ENCODE peak calls at places on chromosomes 4 and X, in six cellular contexts. E is non-pigmented ciliary epithelial cell, F is fibroblast of mammary gland, M is memory B cell, Z is nephron progenitor cell, P is H7. X is an unnamed sample.
A peak's percentile ranks its signal among the peaks of the same experiment; 100 is the strongest.

GRCh38 chr4:128286474-128287158 is 997 bp downstream of the PGRMC2 start:
- DNase-seq in P (peak; percentile 52), F (peak; percentile 48), Z (no peak), M (peak; percentile 11), E (no peak), X (peak; percentile 58)

GRCh38 chrX:96436105-96436504 is 248.5 kb upstream of the DIAPH2 start:
- DNase-seq in F (peak; percentile 80), E (peak; percentile 47), M (no peak), P (no peak), Z (no peak), X (no peak)

GRCh38 chr4:138458751-138459150 is 216.6 kb upstream of the SLC7A11 start:
- DNase-seq in Z (no peak), P (no peak), M (no peak), E (no peak), F (no peak), X (no peak)

GRCh38 chr4:139144161-139144859 is 32.7 kb downstream of the ELF2 start:
- DNase-seq in F (peak; percentile 67), M (no peak), Z (peak; percentile 18), P (no peak), E (peak; percentile 47), X (no peak)

GRCh38 chrX:118497180-118497814 is 1.7 kb downstream of the DOCK11 start:
- DNase-seq in Z (no peak), P (no peak), M (no peak), E (no peak), F (no peak), X (peak; percentile 35)

GRCh38 chrX:115650449-115650848 is 89.5 kb downstream of the PLS3 start:
- DNase-seq in M (no peak), F (no peak), Z (no peak), E (no peak), P (no peak), X (no peak)

GRCh38 chr4:91497892-91498291 is 805.9 kb upstream of the GRID2 start:
- DNase-seq in P (no peak), E (no peak), M (no peak), F (no peak), Z (no peak), X (no peak)

GRCh38 chrX:47515941-47516649 is 33.1 kb upstream of the ZNF41 start:
- DNase-seq in F (peak; percentile 69), E (no peak), M (no peak), P (no peak), Z (no peak), X (no peak)

GRCh38 chr4:69066945-69067344 is 29.3 kb upstream of the UGT2B7 start:
- DNase-seq in E (no peak), M (no peak), F (peak; percentile 14), P (no peak), Z (no peak), X (no peak)

GRCh38 chrX:76172325-76172887 is 456 bp upstream of the PBDC1 start:
- DNase-seq in E (no peak), Z (no peak), P (no peak), M (no peak), F (no peak), X (no peak)

GRCh38 chr4:186606593-186606992 is 51.2 kb upstream of the MTNR1A start:
- DNase-seq in E (no peak), P (no peak), M (no peak), Z (no peak), F (peak; percentile 67), X (no peak)

GRCh38 chr4:84493092-84493850 is 5.8 kb downstream of the NKX6-1 start:
- DNase-seq in F (peak; percentile 12), Z (peak; percentile 74), M (no peak), E (no peak), P (peak; percentile 77), X (no peak)

GRCh38 chr4:113060853-113061252 is 11.4 kb downstream of the ANK2 start:
- DNase-seq in P (no peak), M (no peak), Z (no peak), E (no peak), F (no peak), X (no peak)

GRCh38 chr4:139901516-139902327 is 236.1 kb downstream of the MGST2 start:
- DNase-seq in P (no peak), E (no peak), Z (no peak), F (peak; percentile 54), M (no peak), X (no peak)

GRCh38 chr4:120760047-120760446 is 162.5 kb downstream of the PRDM5 start:
- DNase-seq in P (no peak), F (no peak), M (no peak), Z (no peak), E (no peak), X (no peak)

GRCh38 chr4:4575284-4576211 is 33.7 kb upstream of the STX18 start:
- DNase-seq in F (peak; percentile 38), P (peak; percentile 94), Z (peak; percentile 87), M (peak; percentile 69), E (no peak), X (no peak)

GRCh38 chr4:7422098-7422897 is 12.4 kb downstream of the PSAPL1 start:
- DNase-seq in Z (no peak), M (no peak), F (no peak), E (no peak), P (peak; percentile 56), X (no peak)

GRCh38 chr4:56681849-56682175 is 716 bp upstream of the HOPX start:
- DNase-seq in Z (no peak), P (no peak), E (no peak), M (no peak), F (no peak), X (no peak)

GRCh38 chrX:103098488-103098887 is 5.5 kb upstream of the NXF3 start:
- DNase-seq in F (no peak), M (no peak), Z (no peak), E (no peak), P (no peak), X (no peak)

GRCh38 chr4:39348371-39349265 is 17.5 kb downstream of the RFC1 start:
- DNase-seq in F (no peak), M (no peak), E (no peak), Z (no peak), P (no peak), X (no peak)

GRCh38 chrX:154021131-154021611 is 1.5 kb upstream of the IRAK1 start:
- DNase-seq in F (peak; percentile 74), M (no peak), E (no peak), Z (no peak), P (peak; percentile 43), X (no peak)

GRCh38 chrX:24703185-24703494 is 9.4 kb downstream of the POLA1 start:
- DNase-seq in M (no peak), E (no peak), P (no peak), Z (no peak), F (no peak), X (no peak)

GRCh38 chrX:119008122-119008744 is 33.8 kb downstream of the LONRF3 start:
- DNase-seq in P (peak; percentile 65), F (peak; percentile 40), M (peak; percentile 40), Z (peak; percentile 39), E (no peak), X (peak; percentile 16)

GRCh38 chr4:7650606-7651400 is 216.1 kb upstream of the PSAPL1 start:
- DNase-seq in Z (peak; percentile 49), P (peak; percentile 96), M (no peak), F (peak; percentile 74), E (no peak), X (peak; percentile 47)

GRCh38 chr4:113788888-113789287 is 27.4 kb upstream of the CAMK2D start:
- DNase-seq in P (no peak), Z (no peak), F (no peak), M (no peak), E (no peak), X (peak; percentile 28)

GRCh38 chrX:153844509-153845082 is 14.3 kb upstream of the PDZD4 start:
- DNase-seq in E (no peak), P (peak; percentile 40), M (no peak), Z (no peak), F (no peak), X (no peak)

GRCh38 chr4:24489870-24490269 is 94.5 kb downstream of the DHX15 start:
- DNase-seq in Z (no peak), P (no peak), M (no peak), E (no peak), F (peak; percentile 59), X (no peak)

GRCh38 chrX:50913520-50913919 is 3.0 kb downstream of the BMP15 start:
- DNase-seq in E (no peak), Z (no peak), M (no peak), F (no peak), P (no peak), X (no peak)

GRCh38 chrX:118577041-118577440 is 81.4 kb downstream of the DOCK11 start:
- DNase-seq in Z (no peak), M (no peak), F (no peak), P (no peak), E (no peak), X (no peak)

GRCh38 chr4:162499478-162499877 is 335.7 kb upstream of the FSTL5 start:
- DNase-seq in F (no peak), Z (no peak), P (peak; percentile 12), E (no peak), M (no peak), X (peak; percentile 4)

GRCh38 chr4:183960021-183960420 is 54.9 kb downstream of the STOX2 start:
- DNase-seq in E (no peak), F (peak; percentile 74), Z (peak; percentile 49), P (peak; percentile 63), M (no peak), X (no peak)

GRCh38 chr4:87973283-87974169 is 2.0 kb upstream of the SPP1 start:
- DNase-seq in E (no peak), P (peak; percentile 49), M (no peak), F (peak; percentile 85), Z (peak; percentile 62), X (peak; percentile 60)

GRCh38 chr4:78561677-78562076 is 10.1 kb downstream of the ANXA3 start:
- DNase-seq in P (no peak), E (no peak), F (no peak), Z (no peak), M (no peak), X (no peak)

GRCh38 chr4:6507345-6507744 is 34.9 kb upstream of the PPP2R2C start:
- DNase-seq in P (no peak), Z (no peak), E (no peak), M (no peak), F (no peak), X (no peak)

GRCh38 chrX:155819966-155820491 is 61.1 kb upstream of the VAMP7 start:
- DNase-seq in Z (peak; percentile 44), P (peak; percentile 39), F (peak; percentile 83), E (peak; percentile 56), M (peak; percentile 13), X (peak; percentile 51)

GRCh38 chr4:184857446-184858121 is 31.8 kb upstream of the ACSL1 start:
- DNase-seq in P (no peak), E (no peak), F (no peak), Z (no peak), M (no peak), X (no peak)

GRCh38 chrX:52346462-52347165 is 22.2 kb upstream of the XAGE2 start:
- DNase-seq in P (no peak), Z (no peak), F (peak; percentile 58), M (no peak), E (no peak), X (no peak)

GRCh38 chr4:146333187-146333894 is 119.0 kb downstream of the REELD1 start:
- DNase-seq in E (peak; percentile 41), Z (no peak), P (no peak), M (no peak), F (peak; percentile 92), X (peak; percentile 14)

GRCh38 chrX:103797691-103798090 is 21.1 kb downstream of the PLP1 start:
- DNase-seq in M (no peak), F (peak; percentile 21), P (no peak), Z (no peak), E (no peak), X (no peak)

GRCh38 chr4:169810325-169811323 is 52.9 kb upstream of the HPF1 start:
- DNase-seq in P (peak; percentile 56), F (peak; percentile 85), E (peak; percentile 63), M (peak; percentile 14), Z (peak; percentile 30), X (peak; percentile 71)

X was measured in OCI-LY7.